ENCODE peak calls at places on chromosomes 7 and 10, in four cellular contexts. B is HepG2, Z is fibroblast of lung, X is keratinocyte. N is an unnamed sample.

GRCh38 chr10:102660891-102661613 is 16.8 kb downstream of the TRIM8 start:
- DNase-seq in B (peak; percentile 72), X (no peak), Z (peak; percentile 84), N (peak; percentile 63)

GRCh38 chr10:130466271-130466997 is 330.2 kb downstream of the GLRX3 start:
- DNase-seq in X (no peak), B (no peak), Z (no peak), N (no peak)

GRCh38 chr10:116611153-116611545 is 9.6 kb upstream of the PNLIPRP2 start:
- DNase-seq in X (no peak), Z (no peak), B (no peak), N (no peak)

GRCh38 chr7:148704966-148705365 is 6.3 kb downstream of the CUL1 start:
- DNase-seq in X (no peak), B (no peak), Z (no peak), N (no peak)

GRCh38 chr10:101840741-101841453 is 2.7 kb downstream of the KCNIP2 start:
- DNase-seq in Z (peak; percentile 83), X (no peak), B (peak; percentile 62), N (peak; percentile 88)

GRCh38 chr10:6445671-6446278 is 134.3 kb downstream of the PRKCQ start:
- DNase-seq in X (no peak), B (peak; percentile 10), Z (peak; percentile 49), N (peak; percentile 60)

GRCh38 chr10:44388641-44389040 is 3.7 kb upstream of the CXCL12 start:
- DNase-seq in B (no peak), Z (no peak), X (no peak), N (no peak)

GRCh38 chr7:27603813-27604212 is 58.9 kb downstream of the HIBADH start:
- DNase-seq in B (peak; percentile 14), X (no peak), Z (no peak), N (no peak)

GRCh38 chr10:119270893-119271361 is 63.6 kb downstream of the GRK5 start:
- DNase-seq in B (peak; percentile 75), X (no peak), Z (peak; percentile 78), N (no peak)

GRCh38 chr7:81839708-81840359 is 70.0 kb upstream of the HGF start:
- DNase-seq in B (no peak), X (no peak), Z (no peak), N (no peak)

GRCh38 chr7:47765373-47765979 is 182.8 kb downstream of the PKD1L1 start:
- DNase-seq in X (no peak), B (no peak), Z (no peak), N (no peak)

GRCh38 chr7:112018305-112019030 is 187.7 kb downstream of the DOCK4 start:
- DNase-seq in B (no peak), Z (no peak), X (no peak), N (no peak)

GRCh38 chr10:118356628-118357027 is 14.5 kb upstream of the FAM204A start:
- DNase-seq in Z (no peak), X (no peak), B (no peak), N (no peak)

GRCh38 chr7:128124786-128125185 is 93.5 kb upstream of the LRRC4 start:
- DNase-seq in Z (no peak), X (no peak), B (no peak), N (no peak)

GRCh38 chr7:40232242-40232929 is 97.6 kb downstream of the SUGCT start:
- DNase-seq in Z (peak; percentile 81), X (no peak), B (peak; percentile 43), N (peak; percentile 66)

GRCh38 chr10:78623577-78624215 is 445.1 kb upstream of the ZMIZ1 start:
- DNase-seq in X (no peak), B (peak; percentile 66), Z (peak; percentile 71), N (no peak)

GRCh38 chr7:77698042-77698625 is 1.9 kb downstream of the RSBN1L start:
- DNase-seq in X (no peak), B (no peak), Z (no peak), N (peak; percentile 59)

GRCh38 chr10:18235477-18235876 is 95.3 kb downstream of the CACNB2 start:
- DNase-seq in B (no peak), X (no peak), Z (no peak), N (no peak)

GRCh38 chr10:29646238-29646902 is 11.6 kb upstream of the SVIL start:
- DNase-seq in Z (peak; percentile 73), B (no peak), X (no peak), N (peak; percentile 56)

GRCh38 chr7:90262438-90262837 is 17.5 kb downstream of the CFAP69 start:
- DNase-seq in X (no peak), B (no peak), Z (peak; percentile 67), N (peak; percentile 64)

GRCh38 chr10:132973903-132974241 is 31.5 kb upstream of the CFAP46 start:
- DNase-seq in B (no peak), X (no peak), Z (no peak), N (no peak)

GRCh38 chr7:83486536-83486935 is 162.4 kb downstream of the SEMA3E start:
- DNase-seq in Z (no peak), B (no peak), X (peak; percentile 38), N (no peak)

GRCh38 chr7:11605749-11606148 is 226.2 kb downstream of the THSD7A start:
- DNase-seq in X (no peak), Z (no peak), B (no peak), N (no peak)

GRCh38 chr7:25847331-25848070 is 304.5 kb upstream of the NFE2L3 start:
- DNase-seq in B (no peak), Z (peak; percentile 60), X (no peak), N (no peak)

GRCh38 chr7:52261052-52261451 is 774.4 kb upstream of the POM121L12 start:
- DNase-seq in B (no peak), X (no peak), Z (no peak), N (no peak)

GRCh38 chr10:122279725-122280141 is 8.6 kb downstream of the BTBD16 start:
- DNase-seq in Z (peak; percentile 43), X (no peak), B (peak; percentile 54), N (peak; percentile 74)
- H2AFZ ChIP-seq in Z (no peak overlapping the region), X (no peak overlapping the region), B (peak overlapping the region; percentile 17), N (no peak overlapping the region)

GRCh38 chr7:32070406-32071360 is at the start of gene PDE1C:
- DNase-seq in B (no peak), X (no peak), Z (no peak), N (no peak)

GRCh38 chr7:32073533-32073932 is 3.3 kb upstream of the PDE1C start:
- DNase-seq in X (no peak), B (no peak), Z (peak; percentile 8), N (no peak)

GRCh38 chr7:32070051-32070405 is 179 bp downstream of the PDE1C start:
- DNase-seq in X (no peak), B (no peak), Z (no peak), N (no peak)

GRCh38 chr7:32072397-32072796 is 2.2 kb upstream of the PDE1C start:
- DNase-seq in B (no peak), X (no peak), Z (no peak), N (no peak)

DNA sequence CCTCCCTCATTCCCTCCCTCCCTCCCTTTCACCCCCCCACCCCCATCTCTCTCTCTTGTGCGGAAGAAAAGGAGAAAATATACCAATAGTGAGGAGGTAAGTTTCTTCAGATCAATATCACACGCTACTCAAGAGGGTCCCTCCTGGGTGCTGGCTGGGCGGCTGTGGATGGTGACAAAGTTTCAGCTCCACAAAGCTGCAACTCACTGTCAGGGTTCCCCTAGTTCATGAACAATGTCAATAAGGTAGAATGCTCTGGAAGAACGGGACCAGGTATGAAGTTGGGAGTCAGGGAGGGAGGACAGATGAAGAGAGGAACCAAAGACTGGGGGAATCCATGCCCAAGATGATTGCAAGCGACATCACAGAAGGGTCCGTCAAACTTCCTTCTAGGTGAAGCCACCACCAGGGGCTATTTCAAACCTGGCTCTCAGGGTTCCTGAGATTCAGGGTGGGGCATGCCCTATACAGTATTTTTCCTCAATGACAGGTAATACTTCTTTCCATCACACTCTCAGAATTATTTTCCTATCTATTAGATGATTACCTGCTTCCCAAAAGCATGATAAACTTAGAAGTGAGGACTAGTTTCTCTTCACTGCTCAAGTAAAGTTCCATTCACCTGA is 1.4 kb upstream of the PDE1C start:
- DNase-seq in Z (no peak), B (no peak), X (no peak), N (no peak)
- H3K27me3 ChIP-seq in Z (no peaks in the 10 kb centered on the region), B (peaks cover 25% of the 10 kb centered on the region), X (peaks cover 38% of the 10 kb centered on the region), N (no peaks in the 10 kb centered on the region)

DNA sequence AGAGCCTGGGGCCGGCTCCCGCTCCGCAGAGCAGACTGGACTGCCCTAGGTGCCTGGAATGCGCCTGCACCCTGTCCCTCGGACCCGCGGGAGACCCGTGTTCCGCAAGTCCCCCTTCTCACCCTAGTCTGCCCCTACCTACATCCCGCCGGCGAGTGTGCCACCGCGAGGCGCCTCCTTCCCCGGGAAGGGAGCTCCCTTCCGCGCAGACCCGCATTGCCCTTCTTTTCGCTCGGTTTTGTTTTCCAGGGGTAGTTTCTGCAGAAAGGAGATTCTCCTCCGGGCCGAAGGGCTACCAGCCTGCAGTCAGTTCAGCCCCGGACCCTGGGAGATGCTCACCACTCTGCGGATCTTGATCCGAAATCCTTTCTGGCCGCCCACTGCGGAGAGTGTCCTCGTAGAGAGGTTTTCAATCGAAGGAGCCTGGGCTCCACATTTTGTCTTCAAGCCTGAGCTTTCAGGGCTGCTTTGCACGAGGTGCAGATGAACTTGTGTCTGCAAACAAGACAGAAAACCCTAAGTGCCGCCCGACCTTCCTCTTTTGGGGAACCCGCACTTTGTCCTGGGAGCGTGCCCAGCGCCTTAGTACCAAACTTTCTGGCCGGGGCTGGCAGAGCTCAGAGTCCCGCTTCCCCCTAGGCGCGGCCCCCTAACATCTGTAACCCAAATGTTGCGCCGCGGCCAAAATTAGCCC is 7.0 kb upstream of the EN2 start:
- DNase-seq in B (no peak), Z (no peak), X (no peak), N (no peak)
- H3K4me1 ChIP-seq in B (no peaks in the 10 kb centered on the region), Z (no peaks in the 10 kb centered on the region), X (no peaks in the 10 kb centered on the region), N (no peaks in the 10 kb centered on the region)

DNA sequence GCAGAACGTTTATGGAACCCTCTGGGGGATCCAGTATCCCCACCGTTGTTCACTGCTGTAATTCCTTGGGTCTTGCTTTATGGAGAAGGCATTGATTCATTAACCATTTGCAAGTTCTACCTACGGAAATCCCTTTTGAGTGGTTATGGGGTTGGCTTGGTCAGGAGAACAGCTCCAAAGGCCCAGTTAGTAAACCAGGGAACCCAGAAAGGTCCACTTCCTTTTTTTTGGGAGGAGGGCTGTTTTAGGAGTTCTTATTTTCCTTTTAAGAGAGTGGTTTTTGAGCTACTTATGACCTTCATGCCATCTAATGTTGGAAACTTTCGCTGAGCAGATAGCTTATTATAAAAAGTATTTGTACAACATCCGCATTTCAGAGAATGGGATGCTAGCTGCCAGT is 1.3 kb downstream of the POR start:
- DNase-seq in Z (no peak), X (no peak), B (no peak), N (no peak)
- H2AFZ ChIP-seq in Z (no peak overlapping the region), X (no peak overlapping the region), B (no peak overlapping the region), N (no peak overlapping the region)